ENCODE peak calls at places on chromosomes 3 and 15, in five cellular contexts. K, O, C, W and V are unnamed samples.

GRCh38 chr3:106249159-106249558 is 380.3 kb upstream of the CBLB start:
- DNase-seq in O (no peak), K (no peak), C (peak), W (no peak), V (no peak)

GRCh38 chr15:62362144-62362543 is 197.1 kb upstream of the C2CD4B start:
- DNase-seq in K (no peak), O (no peak), C (no peak), W (no peak), V (no peak)

GRCh38 chr3:69822501-69822900 is 83.2 kb downstream of the MITF start:
- DNase-seq in C (no peak), K (no peak), W (no peak), O (no peak), V (no peak)

GRCh38 chr15:59278120-59278519 is 71.5 kb downstream of the LDHAL6B start:
- DNase-seq in C (no peak), K (no peak), O (no peak), W (no peak), V (no peak)

GRCh38 chr3:16086690-16087089 is 87.8 kb upstream of the GALNT15 start:
- DNase-seq in C (no peak), K (no peak), W (no peak), O (no peak), V (no peak)

GRCh38 chr3:101144080-101144479 is 150.9 kb upstream of the ABI3BP start:
- DNase-seq in O (no peak), W (no peak), C (no peak), K (no peak), V (no peak)

GRCh38 chr15:41025393-41025792 is 72.1 kb downstream of the CHAC1 start:
- DNase-seq in K (no peak), O (no peak), W (no peak), C (no peak), V (no peak)

GRCh38 chr3:39494781-39495180 is 27.3 kb downstream of the MOBP start:
- DNase-seq in W (no peak), O (no peak), C (no peak), K (no peak), V (no peak)

GRCh38 chr3:52388348-52388821 is 56.5 kb downstream of the SEMA3G start:
- DNase-seq in O (no peak), W (no peak), K (no peak), C (no peak), V (no peak)

GRCh38 chr3:101842245-101842934 is 6.9 kb upstream of the NFKBIZ start:
- DNase-seq in K (no peak), O (no peak), C (no peak), W (no peak), V (no peak)

GRCh38 chr15:88257311-88257901 is 867 bp upstream of the NTRK3 start:
- DNase-seq in W (peak), C (no peak), O (no peak), K (no peak), V (peak)

GRCh38 chr15:65431731-65432130 is 9.0 kb upstream of the IGDCC4 start:
- DNase-seq in O (no peak), C (no peak), K (no peak), W (no peak), V (no peak)